ENCODE peak calls at places on chromosomes 12 and 14, in seven cellular contexts. I, V, L, J, R, Y and M are unnamed samples.

GRCh38 chr12:80135624-80136023 is 36.3 kb downstream of the OTOGL start:
- DNase-seq in I (no peak), V (no peak), L (no peak), J (no peak), R (no peak), Y (no peak), M (no peak)

GRCh38 chr14:49720744-49721143 is 27.8 kb downstream of the KLHDC1 start:
- DNase-seq in I (no peak), V (no peak), L (no peak), J (no peak), R (no peak), Y (no peak), M (no peak)

GRCh38 chr14:71155743-71156142 is 248.5 kb downstream of the PCNX1 start:
- DNase-seq in I (no peak), V (no peak), L (no peak), J (peak), R (no peak), Y (no peak), M (no peak)

GRCh38 chr12:98344034-98344565 is 171.3 kb upstream of the TMPO start:
- DNase-seq in I (no peak), V (no peak), L (peak), J (no peak), R (no peak), Y (no peak), M (no peak)

GRCh38 chr12:126337556-126337955 is 1272.3 kb downstream of the AACS start:
- DNase-seq in I (no peak), V (no peak), L (no peak), J (no peak), R (no peak), Y (no peak), M (no peak)

GRCh38 chr12:19761465-19761864 is 322.2 kb downstream of the AEBP2 start:
- DNase-seq in I (no peak), V (no peak), L (no peak), J (no peak), R (no peak), Y (no peak), M (no peak)

GRCh38 chr14:74573421-74574091 is 38.5 kb downstream of the LTBP2 start:
- DNase-seq in I (no peak), V (no peak), L (no peak), J (no peak), R (no peak), Y (no peak), M (no peak)

GRCh38 chr14:54830650-54831049 is 72.0 kb downstream of the GCH1 start:
- DNase-seq in I (no peak), V (no peak), L (no peak), J (no peak), R (no peak), Y (no peak), M (no peak)

GRCh38 chr12:50574621-50575348 is 70.0 kb downstream of the DIP2B start:
- DNase-seq in I (no peak), V (no peak), L (no peak), J (no peak), R (no peak), Y (no peak), M (no peak)

GRCh38 chr12:57238854-57239554 is 9.5 kb downstream of the SHMT2 start:
- DNase-seq in I (peak), V (peak), L (peak), J (peak), R (peak), Y (peak), M (peak)

GRCh38 chr12:107242189-107242588 is 148.8 kb upstream of the CRY1 start:
- DNase-seq in I (no peak), V (no peak), L (no peak), J (no peak), R (no peak), Y (no peak), M (no peak)

GRCh38 chr12:101828463-101829196 is 2.1 kb downstream of the GNPTAB start:
- DNase-seq in I (no peak), V (no peak), L (peak), J (peak), R (no peak), Y (no peak), M (no peak)

GRCh38 chr12:101117842-101118241 is 92.2 kb downstream of the SLC5A8 start:
- DNase-seq in I (no peak), V (no peak), L (no peak), J (no peak), R (no peak), Y (no peak), M (no peak)

GRCh38 chr12:131987552-131987951 is 37.8 kb downstream of the EP400 start:
- DNase-seq in I (no peak), V (no peak), L (no peak), J (no peak), R (no peak), Y (no peak), M (no peak)

GRCh38 chr12:52197371-52198231 is 5.8 kb upstream of the KRT80 start:
- DNase-seq in I (no peak), V (peak), L (peak), J (no peak), R (no peak), Y (no peak), M (no peak)

GRCh38 chr14:67411820-67412421 is at the start of gene PLEK2:
- DNase-seq in I (no peak), V (peak), L (peak), J (peak), R (peak), Y (no peak), M (peak)

GRCh38 chr12:88417531-88417930 is 162.7 kb downstream of the KITLG start:
- DNase-seq in I (peak), V (no peak), L (no peak), J (no peak), R (no peak), Y (no peak), M (no peak)

GRCh38 chr12:104501641-104502040 is 44.9 kb downstream of the CHST11 start:
- DNase-seq in I (no peak), V (no peak), L (no peak), J (no peak), R (no peak), Y (no peak), M (no peak)

GRCh38 chr12:58930770-58931324 is 10.5 kb upstream of the LRIG3 start:
- DNase-seq in I (no peak), V (no peak), L (no peak), J (no peak), R (no peak), Y (no peak), M (no peak)

GRCh38 chr12:129246630-129247029 is 393.4 kb downstream of the GLT1D1 start:
- DNase-seq in I (no peak), V (no peak), L (no peak), J (no peak), R (no peak), Y (no peak), M (no peak)

GRCh38 chr12:121773011-121773777 is 20.3 kb downstream of the RHOF start:
- DNase-seq in I (peak), V (peak), L (peak), J (no peak), R (peak), Y (peak), M (peak)

GRCh38 chr12:112170376-112170775 is 45.0 kb downstream of the TRAFD1 start:
- DNase-seq in I (no peak), V (no peak), L (no peak), J (no peak), R (no peak), Y (no peak), M (no peak)

GRCh38 chr12:106369624-106370346 is 12.2 kb downstream of the POLR3B start:
- DNase-seq in I (no peak), V (no peak), L (no peak), J (no peak), R (no peak), Y (no peak), M (no peak)

GRCh38 chr12:85823436-85824179 is 12.6 kb downstream of the RASSF9 start:
- DNase-seq in I (no peak), V (no peak), L (no peak), J (no peak), R (no peak), Y (no peak), M (no peak)

GRCh38 chr12:27424631-27425230 is 21.8 kb upstream of the SMCO2 start:
- DNase-seq in I (no peak), V (no peak), L (peak), J (no peak), R (peak), Y (peak), M (peak)

GRCh38 chr12:16300706-16301105 is 23.2 kb upstream of the SLC15A5 start:
- DNase-seq in I (no peak), V (no peak), L (no peak), J (no peak), R (no peak), Y (no peak), M (no peak)

GRCh38 chr12:113097716-113098427 is 37.7 kb downstream of the RASAL1 start:
- DNase-seq in I (peak), V (no peak), L (peak), J (no peak), R (no peak), Y (peak), M (no peak)

GRCh38 chr14:94897092-94897491 is 127.2 kb upstream of the GSC start:
- DNase-seq in I (no peak), V (no peak), L (no peak), J (no peak), R (no peak), Y (no peak), M (no peak)

GRCh38 chr12:57063991-57064725 is 14.2 kb upstream of the MYO1A start:
- DNase-seq in I (no peak), V (no peak), L (no peak), J (no peak), R (no peak), Y (no peak), M (no peak)

GRCh38 chr14:78848234-78848820 is 678.2 kb downstream of the NRXN3 start:
- DNase-seq in I (peak), V (peak), L (peak), J (no peak), R (peak), Y (no peak), M (peak)

GRCh38 chr12:22835431-22835830 is 210.5 kb downstream of the ETNK1 start:
- DNase-seq in I (no peak), V (no peak), L (no peak), J (no peak), R (no peak), Y (no peak), M (no peak)

GRCh38 chr14:81303258-81303935 is 82.6 kb upstream of the GTF2A1 start:
- DNase-seq in I (no peak), V (peak), L (peak), J (peak), R (peak), Y (no peak), M (peak)

GRCh38 chr12:107027304-107028053 is 40.5 kb upstream of the MTERF2 start:
- DNase-seq in I (peak), V (no peak), L (no peak), J (no peak), R (peak), Y (no peak), M (peak)

GRCh38 chr12:5736016-5736415 is 209.0 kb downstream of the ANO2 start:
- DNase-seq in I (no peak), V (no peak), L (no peak), J (no peak), R (no peak), Y (no peak), M (no peak)

GRCh38 chr12:106288510-106289195 is 13.9 kb upstream of the TCP11L2 start:
- DNase-seq in I (no peak), V (no peak), L (no peak), J (no peak), R (peak), Y (no peak), M (peak)